ENCODE peak calls at places on chromosome 1, in seven cellular contexts. T is H9, L is IMR-90, B is neuronal stem cell, A is mesenchymal stem cell, U is H1, S is mesendoderm. J is an unnamed sample.

GRCh38 chr1:70211536-70211935 is 6.2 kb upstream of the LRRC40 start:
- DNase-seq in T (no peak), L (peak), B (no peak), A (no peak), U (no peak), S (no peak), J (peak)

GRCh38 chr1:227893696-227894305 is 53.9 kb downstream of the WNT9A start:
- DNase-seq in T (peak), L (no peak), B (no peak), A (no peak), U (peak), S (no peak), J (peak)

GRCh38 chr1:85258536-85259117 is 835 bp downstream of the C1orf52 start:
- DNase-seq in T (no peak), L (no peak), B (peak), A (no peak), U (no peak), S (peak), J (no peak)

GRCh38 chr1:226424228-226425003 is 16.5 kb upstream of the PARP1 start:
- DNase-seq in T (no peak), L (peak), B (peak), A (peak), U (no peak), S (peak), J (peak)

GRCh38 chr1:2259668-2260392 is 31.7 kb downstream of the SKI start:
- DNase-seq in T (no peak), L (no peak), B (no peak), A (no peak), U (no peak), S (no peak), J (peak)

GRCh38 chr1:7508052-7508745 is 262.9 kb upstream of the VAMP3 start:
- DNase-seq in T (no peak), L (no peak), B (no peak), A (no peak), U (no peak), S (no peak), J (no peak)

GRCh38 chr1:246789454-246790339 is 65.5 kb downstream of the SCCPDH start:
- DNase-seq in T (no peak), L (no peak), B (no peak), A (no peak), U (no peak), S (no peak), J (no peak)

GRCh38 chr1:20430355-20431290 is 55.4 kb downstream of the CAMK2N1 start:
- DNase-seq in T (peak), L (peak), B (peak), A (peak), U (peak), S (peak), J (peak)

GRCh38 chr1:3070654-3071506 is 1.9 kb downstream of the PRDM16 start:
- DNase-seq in T (peak), L (no peak), B (no peak), A (no peak), U (peak), S (no peak), J (no peak)

GRCh38 chr1:1291611-1292441 is 11.6 kb downstream of the SCNN1D start:
- DNase-seq in T (peak), L (peak), B (no peak), A (peak), U (peak), S (peak), J (peak)

GRCh38 chr1:241695454-241696171 is 43.5 kb downstream of the WDR64 start:
- DNase-seq in T (no peak), L (peak), B (no peak), A (no peak), U (no peak), S (no peak), J (no peak)

GRCh38 chr1:44484155-44484688 is 79.2 kb downstream of the RNF220 start:
- DNase-seq in T (peak), L (no peak), B (no peak), A (peak), U (no peak), S (peak), J (peak)

GRCh38 chr1:115976900-115977480 is 677 bp downstream of the SLC22A15 start:
- DNase-seq in T (no peak), L (no peak), B (no peak), A (no peak), U (no peak), S (no peak), J (no peak)

GRCh38 chr1:220775238-220775853 is 11.4 kb upstream of the MTARC1 start:
- DNase-seq in T (peak), L (no peak), B (no peak), A (no peak), U (peak), S (no peak), J (no peak)

GRCh38 chr1:236851871-236852270 is 56.8 kb downstream of the MTR start:
- DNase-seq in T (no peak), L (peak), B (no peak), A (no peak), U (no peak), S (no peak), J (no peak)

GRCh38 chr1:232571523-232571922 is 58.4 kb downstream of the SIPA1L2 start:
- DNase-seq in T (no peak), L (peak), B (no peak), A (peak), U (no peak), S (peak), J (no peak)

GRCh38 chr1:169105434-169106094 is 926 bp upstream of the ATP1B1 start:
- DNase-seq in T (peak), L (no peak), B (no peak), A (peak), U (peak), S (peak), J (peak)

GRCh38 chr1:101316276-101316675 is 79.5 kb downstream of the S1PR1 start:
- DNase-seq in T (no peak), L (no peak), B (peak), A (no peak), U (no peak), S (no peak), J (no peak)

GRCh38 chr1:85465099-85465790 is at the start of gene DDAH1:
- DNase-seq in T (peak), L (peak), B (no peak), A (peak), U (peak), S (peak), J (peak)

GRCh38 chr1:54861070-54861761 is 25.8 kb downstream of the DHCR24 start:
- DNase-seq in T (no peak), L (no peak), B (no peak), A (peak), U (no peak), S (peak), J (peak)

GRCh38 chr1:3473381-3473844 is 18.9 kb downstream of the ARHGEF16 start:
- DNase-seq in T (no peak), L (peak), B (no peak), A (no peak), U (no peak), S (no peak), J (no peak)

GRCh38 chr1:3061981-3062615 is 6.9 kb upstream of the PRDM16 start:
- DNase-seq in T (peak), L (no peak), B (no peak), A (no peak), U (peak), S (peak), J (no peak)

GRCh38 chr1:112255080-112255479 is 140.9 kb upstream of the CTTNBP2NL start:
- DNase-seq in T (no peak), L (peak), B (no peak), A (peak), U (no peak), S (no peak), J (no peak)

GRCh38 chr1:7331926-7332535 is 439.1 kb upstream of the VAMP3 start:
- DNase-seq in T (peak), L (no peak), B (no peak), A (no peak), U (no peak), S (no peak), J (no peak)

GRCh38 chr1:243842978-243843490 is 7.0 kb downstream of the AKT3 start:
- DNase-seq in T (no peak), L (peak), B (no peak), A (peak), U (no peak), S (peak), J (peak)

GRCh38 chr1:187396226-187396625 is 567.5 kb downstream of the PLA2G4A start:
- DNase-seq in T (no peak), L (peak), B (no peak), A (peak), U (no peak), S (peak), J (no peak)

GRCh38 chr1:207981976-207982375 is 71.1 kb upstream of the CD34 start:
- DNase-seq in T (peak), L (no peak), B (no peak), A (no peak), U (peak), S (peak), J (peak)

GRCh38 chr1:205677152-205677551 is 3.2 kb downstream of the SLC45A3 start:
- DNase-seq in T (no peak), L (no peak), B (no peak), A (no peak), U (no peak), S (no peak), J (no peak)

GRCh38 chr1:220680085-220680687 is 10.0 kb upstream of the C1orf115 start:
- DNase-seq in T (no peak), L (peak), B (peak), A (peak), U (no peak), S (peak), J (peak)

GRCh38 chr1:235254721-235255120 is 73.3 kb downstream of the ARID4B start:
- DNase-seq in T (no peak), L (no peak), B (no peak), A (no peak), U (no peak), S (no peak), J (no peak)

GRCh38 chr1:235923466-235924008 is 56.8 kb upstream of the LYST start:
- DNase-seq in T (no peak), L (peak), B (no peak), A (peak), U (no peak), S (no peak), J (no peak)

GRCh38 chr1:96240438-96240837 is 481.1 kb upstream of the PTBP2 start:
- DNase-seq in T (no peak), L (no peak), B (no peak), A (no peak), U (no peak), S (no peak), J (no peak)

GRCh38 chr1:2133039-2133878 is 61.3 kb downstream of the FAAP20 start:
- DNase-seq in T (peak), L (peak), B (peak), A (peak), U (peak), S (peak), J (peak)

DNA sequence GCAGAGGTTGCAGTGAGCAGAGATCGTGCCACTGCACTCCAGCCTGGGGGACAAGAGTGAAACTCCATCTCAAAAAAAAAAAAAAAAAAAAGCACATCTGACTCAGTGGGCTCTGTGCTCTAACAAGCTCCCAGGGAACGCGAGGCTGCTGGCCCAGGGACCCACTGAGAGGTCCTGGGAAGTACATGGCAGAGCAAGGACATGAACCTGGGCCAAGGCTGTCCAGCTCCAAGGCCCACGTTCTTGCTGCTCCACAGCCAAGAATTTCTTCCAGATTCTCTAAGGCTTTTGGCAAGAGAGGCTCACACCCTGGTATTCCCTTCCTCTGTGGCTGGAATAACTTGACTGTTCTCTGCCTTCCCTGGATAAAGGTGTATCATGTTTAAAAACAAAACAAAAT is 15.4 kb upstream of the AGTRAP start:
- DNase-seq in T (no peak), L (no peak), B (no peak), A (no peak), U (no peak), S (no peak), J (no peak)
- H3K18ac ChIP-seq in T (no peak), L (no peak), B (no peak), A (no peak), U (no peak), S (no peak), J (no peak)

DNA sequence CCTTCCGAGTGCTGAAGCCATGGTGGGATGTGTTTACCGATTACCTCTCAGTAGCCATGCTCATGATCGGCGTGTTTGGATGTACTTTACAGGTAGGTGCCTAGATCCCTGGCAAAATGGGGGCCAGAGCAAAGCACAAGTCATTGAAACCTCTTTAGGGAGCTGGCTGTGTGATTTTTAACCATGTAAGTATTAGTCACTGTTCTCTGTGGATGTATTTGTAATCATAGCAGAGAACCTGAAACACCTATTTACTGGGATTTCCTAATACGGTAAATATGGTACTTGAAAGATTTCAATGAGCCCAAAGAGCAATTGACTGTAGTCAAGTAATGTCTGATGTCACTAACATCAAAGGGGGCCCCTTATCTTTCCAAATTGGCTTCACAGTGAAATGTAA is 53.6 kb downstream of the LRRC8C start:
- DNase-seq in T (no peak), L (no peak), B (no peak), A (no peak), U (no peak), S (no peak), J (no peak)
- H3K18ac ChIP-seq in T (no peak), L (no peak), B (no peak), A (no peak), U (no peak), S (no peak), J (no peak)

DNA sequence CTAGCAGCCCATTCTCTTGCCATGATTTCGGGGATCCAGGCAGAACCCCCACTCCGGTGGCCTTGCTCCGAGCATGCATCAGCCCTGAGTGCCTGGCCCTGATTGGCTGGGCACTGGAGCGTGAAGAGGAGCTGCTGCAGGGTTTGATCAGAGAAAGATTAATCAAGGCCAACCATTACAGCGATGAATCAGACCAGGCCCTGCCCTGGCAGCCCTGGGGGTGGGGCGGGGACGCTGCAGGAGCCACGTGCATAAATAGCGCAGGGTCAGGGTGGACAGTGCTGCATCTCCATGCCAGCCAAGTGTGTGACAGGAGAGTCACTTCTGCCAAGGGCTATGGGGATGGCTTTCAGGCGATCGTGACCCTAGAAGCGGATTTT is 3.4 kb upstream of the FAM131C start:
- DNase-seq in T (no peak), L (peak), B (no peak), A (no peak), U (no peak), S (no peak), J (no peak)
- H3K18ac ChIP-seq in T (no peak), L (no peak), B (peak), A (no peak), U (no peak), S (no peak), J (no peak)

DNA sequence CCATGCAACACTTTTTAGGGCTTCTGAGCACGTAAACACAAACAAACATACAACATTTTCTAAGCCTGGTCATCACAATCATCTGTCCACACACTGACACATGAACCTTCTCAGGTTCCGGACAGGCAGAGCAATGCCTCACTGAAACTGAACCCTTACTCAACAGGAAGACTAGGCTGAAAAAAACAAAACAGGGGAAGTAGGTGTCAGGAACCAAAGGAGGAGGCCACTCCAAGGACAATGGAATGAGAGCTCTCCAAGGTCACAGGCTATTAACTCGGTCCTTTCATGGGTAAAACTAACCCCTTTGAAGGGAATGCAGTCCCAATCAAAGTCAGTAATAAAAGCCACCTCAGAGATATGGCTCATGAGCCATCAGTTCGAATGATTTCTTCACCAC is 76.6 kb downstream of the FAM78B start:
- DNase-seq in T (no peak), L (no peak), B (no peak), A (no peak), U (no peak), S (no peak), J (no peak)
- H3K18ac ChIP-seq in T (no peak), L (no peak), B (no peak), A (no peak), U (no peak), S (no peak), J (no peak)

GRCh38 chr1:183812686-183813569 is 8.0 kb downstream of the RGL1 start:
- DNase-seq in T (peak), L (peak), B (no peak), A (peak), U (no peak), S (peak), J (no peak)
- H3K18ac ChIP-seq in T (no peak), L (no peak), B (peak), A (peak), U (no peak), S (no peak), J (no peak)

GRCh38 chr1:214416417-214417212 is 134.8 kb downstream of the PTPN14 start:
- DNase-seq in T (no peak), L (peak), B (no peak), A (peak), U (no peak), S (no peak), J (no peak)

GRCh38 chr1:214415131-214415530 is 134.2 kb downstream of the SMYD2 start:
- DNase-seq in T (no peak), L (no peak), B (no peak), A (no peak), U (no peak), S (no peak), J (no peak)

GRCh38 chr1:214419650-214420049 is 131.8 kb downstream of the PTPN14 start:
- DNase-seq in T (no peak), L (no peak), B (no peak), A (no peak), U (no peak), S (peak), J (peak)

GRCh38 chr1:214418380-214418779 is 133.0 kb downstream of the PTPN14 start:
- DNase-seq in T (no peak), L (no peak), B (no peak), A (no peak), U (no peak), S (no peak), J (no peak)

DNA sequence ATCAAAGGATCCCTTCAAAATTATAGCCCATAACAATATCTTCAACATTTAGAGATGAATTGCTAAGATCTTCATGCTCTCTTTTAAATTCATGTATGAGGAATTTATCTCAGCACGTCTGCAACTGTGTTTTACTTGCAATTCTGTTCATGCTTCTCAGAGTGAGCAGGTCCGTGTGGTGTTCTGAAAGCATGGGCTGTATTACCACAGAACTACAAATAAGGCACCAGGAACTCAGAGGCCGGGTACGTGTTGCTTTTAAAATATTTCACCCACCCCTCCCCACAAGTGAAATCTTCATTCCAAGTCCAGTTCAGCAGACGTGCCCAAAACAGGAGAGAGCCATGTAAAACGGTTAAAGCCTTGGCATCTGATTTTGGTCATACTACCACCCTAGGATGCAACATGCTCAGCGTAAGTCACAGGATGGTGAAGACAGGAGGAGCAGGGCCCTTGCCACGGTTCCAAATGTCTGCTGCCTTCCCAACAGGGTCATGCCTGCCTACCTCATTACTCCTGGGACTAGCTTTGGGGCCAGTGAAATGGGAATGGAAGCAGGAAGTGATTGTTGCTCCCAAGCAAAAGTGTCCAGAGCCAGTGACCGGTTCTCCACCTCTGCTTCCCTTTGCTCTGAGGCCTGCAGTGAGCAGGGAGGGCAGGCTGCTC is 133.7 kb downstream of the PTPN14 start:
- DNase-seq in T (no peak), L (no peak), B (no peak), A (no peak), U (no peak), S (no peak), J (no peak)
- H3K18ac ChIP-seq in T (no peak), L (no peak), B (no peak), A (peak), U (peak), S (peak), J (peak)

DNA sequence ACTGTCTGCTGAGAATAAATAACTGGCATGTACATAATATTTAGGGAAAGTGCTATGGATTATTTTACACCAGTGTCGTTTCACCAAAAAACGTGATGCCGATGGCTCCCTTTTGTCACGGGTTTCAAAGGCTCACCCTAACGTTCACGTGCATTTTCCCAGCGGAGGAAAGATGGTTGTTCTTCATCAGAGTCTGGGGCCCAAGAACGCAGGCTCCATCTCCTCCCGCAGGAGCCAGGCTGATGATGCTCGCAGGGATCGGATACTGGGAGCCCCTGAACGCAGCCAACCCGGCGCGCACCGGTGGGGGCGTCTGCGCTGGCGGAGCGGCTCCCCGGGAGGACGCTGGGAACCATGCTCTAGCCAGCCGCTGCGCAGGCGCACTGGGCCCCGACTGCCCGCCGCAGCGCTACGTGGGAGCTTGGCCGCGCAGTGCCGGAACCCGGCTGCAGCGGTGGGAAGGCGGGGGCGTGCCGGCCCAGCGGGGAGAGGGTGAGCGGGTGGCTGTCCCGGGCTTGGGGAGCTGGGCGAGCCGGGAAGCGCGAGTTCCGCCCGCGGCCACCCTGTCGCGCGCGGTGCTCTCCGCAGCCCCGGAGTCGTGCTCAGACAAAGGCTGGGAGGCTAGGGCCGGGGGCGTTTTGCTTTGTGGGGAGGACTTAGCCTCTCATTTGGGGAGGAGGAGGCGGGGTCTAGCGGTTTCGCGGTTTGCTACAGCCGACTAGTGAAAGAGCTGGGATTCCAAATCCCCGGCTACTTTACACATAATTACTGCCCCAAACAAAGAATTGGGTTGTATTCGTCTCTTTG is at the start of gene ZFP69B:
- DNase-seq in T (peak), L (peak), B (peak), A (peak), U (peak), S (peak), J (peak)
- H3K18ac ChIP-seq in T (peak), L (peak), B (peak), A (peak), U (peak), S (peak), J (peak)